ENCODE peak calls at places on chromosomes 4 and X, in four cellular contexts. One of them, this sample, is unnamed.

GRCh38 chr4:165720411-165721082 is 152.5 kb upstream of the TLL1 start:
- DNase-seq in upper lobe of left lung: no peak
- DNase-seq in H1: no peak
- DNase-seq in breast epithelium: no peak
- DNase-seq in this sample: no peak

GRCh38 chrX:10176121-10177003 is 19.6 kb downstream of the CLCN4 start:
- DNase-seq in breast epithelium: no peak
- DNase-seq in upper lobe of left lung: no peak
- DNase-seq in H1: no peak
- DNase-seq in this sample: no peak

GRCh38 chrX:143873343-143873742 is 10.5 kb upstream of the UBE2NL start:
- DNase-seq in upper lobe of left lung: no peak
- DNase-seq in H1: no peak
- DNase-seq in breast epithelium: no peak
- DNase-seq in this sample: no peak

GRCh38 chrX:153781428-153782047 is 697 bp downstream of the SRPK3 start:
- DNase-seq in H1: no peak
- DNase-seq in upper lobe of left lung: no peak
- DNase-seq in breast epithelium: no peak
- DNase-seq in this sample: no peak

GRCh38 chr4:155582971-155583437 is 83.6 kb upstream of the GUCY1A1 start:
- DNase-seq in upper lobe of left lung: no peak
- DNase-seq in breast epithelium: no peak
- DNase-seq in H1: no peak
- DNase-seq in this sample: no peak

GRCh38 chrX:41922125-41922521 is 1.2 kb downstream of the CASK start:
- DNase-seq in upper lobe of left lung: no peak
- DNase-seq in H1: no peak
- DNase-seq in breast epithelium: no peak
- DNase-seq in this sample: no peak

GRCh38 chr4:39706829-39707511 is 9.0 kb downstream of the UBE2K start:
- DNase-seq in breast epithelium: no peak
- DNase-seq in H1: no peak
- DNase-seq in upper lobe of left lung: no peak
- DNase-seq in this sample: no peak

GRCh38 chr4:168848977-168849687 is 160.9 kb downstream of the CBR4 start:
- DNase-seq in breast epithelium: no peak
- DNase-seq in upper lobe of left lung: no peak
- DNase-seq in H1: no peak
- DNase-seq in this sample: no peak

GRCh38 chrX:54675762-54676161 is 122.3 kb downstream of the ITIH6 start:
- DNase-seq in breast epithelium: no peak
- DNase-seq in upper lobe of left lung: no peak
- DNase-seq in H1: no peak
- DNase-seq in this sample: no peak

GRCh38 chrX:21698274-21698673 is 40.1 kb upstream of the KLHL34 start:
- DNase-seq in H1: no peak
- DNase-seq in upper lobe of left lung: no peak
- DNase-seq in breast epithelium: no peak
- DNase-seq in this sample: no peak

GRCh38 chr4:176793060-176793605 is 411 bp upstream of the VEGFC start:
- DNase-seq in breast epithelium: no peak
- DNase-seq in H1: no peak
- DNase-seq in upper lobe of left lung: no peak
- DNase-seq in this sample: no peak

GRCh38 chr4:149409186-149410056 is 406.2 kb downstream of the IQCM start:
- DNase-seq in H1: no peak
- DNase-seq in breast epithelium: peak
- DNase-seq in upper lobe of left lung: no peak
- DNase-seq in this sample: no peak

GRCh38 chrX:132883358-132883908 is 75.0 kb downstream of the HS6ST2 start:
- DNase-seq in breast epithelium: no peak
- DNase-seq in upper lobe of left lung: no peak
- DNase-seq in H1: no peak
- DNase-seq in this sample: no peak

GRCh38 chr4:171880136-171880535 is 66.9 kb downstream of the GALNTL6 start:
- DNase-seq in breast epithelium: no peak
- DNase-seq in upper lobe of left lung: no peak
- DNase-seq in H1: no peak
- DNase-seq in this sample: no peak

GRCh38 chr4:1813231-1813630 is 20.1 kb downstream of the FGFR3 start:
- DNase-seq in breast epithelium: no peak
- DNase-seq in H1: no peak
- DNase-seq in upper lobe of left lung: no peak
- DNase-seq in this sample: no peak

GRCh38 chr4:122814426-122814825 is 12.2 kb upstream of the FGF2 start:
- DNase-seq in upper lobe of left lung: no peak
- DNase-seq in breast epithelium: no peak
- DNase-seq in H1: no peak
- DNase-seq in this sample: no peak

GRCh38 chr4:185016101-185016940 is 2.0 kb upstream of the HELT start:
- DNase-seq in H1: no peak
- DNase-seq in upper lobe of left lung: no peak
- DNase-seq in breast epithelium: no peak
- DNase-seq in this sample: no peak

GRCh38 chrX:44400588-44400987 is 57.1 kb upstream of the EFHC2 start:
- DNase-seq in H1: no peak
- DNase-seq in upper lobe of left lung: no peak
- DNase-seq in breast epithelium: no peak
- DNase-seq in this sample: no peak

GRCh38 chr4:172850838-172851237 is 317.8 kb upstream of the GALNT7 start:
- DNase-seq in upper lobe of left lung: no peak
- DNase-seq in breast epithelium: no peak
- DNase-seq in H1: no peak
- DNase-seq in this sample: no peak

GRCh38 chrX:16601885-16602284 is 48.1 kb upstream of the S100G start:
- DNase-seq in upper lobe of left lung: no peak
- DNase-seq in H1: no peak
- DNase-seq in breast epithelium: no peak
- DNase-seq in this sample: no peak

GRCh38 chrX:133984857-133985163 is 584 bp downstream of the GPC3 start:
- DNase-seq in upper lobe of left lung: no peak
- DNase-seq in H1: no peak
- DNase-seq in breast epithelium: no peak
- DNase-seq in this sample: peak

GRCh38 chrX:46916273-46916672 is 4.1 kb downstream of the JADE3 start:
- DNase-seq in upper lobe of left lung: no peak
- DNase-seq in breast epithelium: no peak
- DNase-seq in H1: no peak
- DNase-seq in this sample: no peak

GRCh38 chrX:40402771-40403533 is 177.8 kb upstream of the ATP6AP2 start:
- DNase-seq in upper lobe of left lung: peak
- DNase-seq in breast epithelium: no peak
- DNase-seq in H1: no peak
- DNase-seq in this sample: no peak
- TF ChIP-seq POLR2AphosphoS5 in upper lobe of left lung: no peak
- TF ChIP-seq POLR2AphosphoS5 in breast epithelium: no peak
- TF ChIP-seq POLR2AphosphoS5 in H1: no peak
- TF ChIP-seq POLR2AphosphoS5 in this sample: no peak

DNA sequence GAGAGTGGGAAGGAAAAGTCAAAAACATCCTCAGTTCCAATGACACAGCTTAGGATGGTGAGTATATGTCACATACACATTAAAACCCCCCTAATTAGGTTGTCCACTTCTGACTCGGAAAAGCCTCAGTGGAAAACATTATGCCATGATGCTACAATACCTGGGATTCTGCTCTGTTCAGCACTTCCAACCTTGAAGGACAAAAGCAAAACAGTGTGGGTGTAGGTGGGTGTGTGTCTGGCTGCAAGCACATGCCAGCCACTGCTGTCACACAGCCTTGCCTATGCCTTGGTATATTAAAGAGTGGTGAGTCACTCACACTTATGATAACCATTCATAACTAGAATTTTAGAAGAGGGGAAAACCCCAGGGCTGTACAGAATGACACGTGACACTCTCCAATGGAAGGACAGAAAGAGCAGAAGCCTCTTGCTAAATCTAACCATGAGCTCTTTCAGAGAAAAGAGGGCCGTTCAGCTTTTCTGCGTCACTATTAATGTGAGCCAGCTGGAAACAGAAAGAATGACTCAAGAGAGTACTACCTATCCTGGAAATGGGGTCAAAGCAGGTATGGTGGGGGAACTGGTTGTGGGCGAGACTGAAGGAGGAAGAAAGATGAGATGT is 159.6 kb downstream of the TET2 start:
- DNase-seq in H1: no peak
- DNase-seq in breast epithelium: no peak
- DNase-seq in upper lobe of left lung: peak
- DNase-seq in this sample: no peak
- TF ChIP-seq POLR2A in H1: no peak
- TF ChIP-seq POLR2A in breast epithelium: no peak
- TF ChIP-seq POLR2A in upper lobe of left lung: no peak
- TF ChIP-seq POLR2A in this sample: no peak

DNA sequence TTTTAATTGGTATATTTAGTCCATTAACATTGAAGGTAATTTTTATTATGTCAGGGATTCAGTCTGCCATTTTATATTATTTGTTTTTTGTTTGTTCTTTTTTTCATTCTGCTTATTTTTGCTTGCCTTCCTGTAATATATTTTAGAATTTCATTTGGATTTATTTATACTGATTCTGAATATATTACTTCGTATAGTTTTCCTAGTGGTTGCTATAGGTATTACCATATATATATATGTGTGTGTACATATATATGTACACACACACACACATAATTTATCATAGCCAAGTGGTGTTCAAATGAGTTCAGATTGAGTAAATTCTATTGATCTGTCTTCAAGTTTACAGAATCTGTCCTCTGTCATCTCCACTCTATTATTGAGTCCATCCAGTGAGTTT is 11.2 kb downstream of the CITED1 start:
- DNase-seq in upper lobe of left lung: no peak
- DNase-seq in H1: no peak
- DNase-seq in breast epithelium: no peak
- DNase-seq in this sample: no peak
- TF ChIP-seq CTCF in upper lobe of left lung: no peak
- TF ChIP-seq CTCF in H1: no peak
- TF ChIP-seq CTCF in breast epithelium: no peak
- TF ChIP-seq CTCF in this sample: no peak

DNA sequence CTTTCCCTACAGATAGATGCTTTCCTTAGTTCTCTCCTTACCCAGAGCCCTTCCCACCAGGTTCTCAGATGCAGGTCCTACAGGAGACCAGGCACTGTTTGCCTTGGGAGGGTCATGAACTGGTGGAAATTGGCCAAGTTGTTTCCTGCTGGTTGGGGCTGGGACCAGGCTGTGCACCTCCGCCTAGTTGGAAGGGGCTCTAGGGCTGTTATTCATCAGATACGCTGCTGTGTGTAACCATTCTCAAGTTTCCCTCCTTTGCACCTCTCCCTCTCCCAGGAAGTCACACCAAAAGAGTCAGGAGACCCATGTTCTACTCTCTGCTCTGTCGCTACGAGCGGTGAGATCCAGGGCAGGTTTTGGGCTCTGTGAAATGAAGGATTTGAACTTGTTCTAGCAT is 11.9 kb upstream of the VSIG1 start:
- DNase-seq in breast epithelium: no peak
- DNase-seq in H1: no peak
- DNase-seq in upper lobe of left lung: no peak
- DNase-seq in this sample: no peak
- TF ChIP-seq POLR2AphosphoS5 in breast epithelium: no peak
- TF ChIP-seq POLR2AphosphoS5 in H1: no peak
- TF ChIP-seq POLR2AphosphoS5 in upper lobe of left lung: no peak
- TF ChIP-seq POLR2AphosphoS5 in this sample: no peak

GRCh38 chrX:119790977-119791436 is 423 bp downstream of the RPL39 start:
- DNase-seq in upper lobe of left lung: peak
- DNase-seq in H1: no peak
- DNase-seq in breast epithelium: peak
- DNase-seq in this sample: no peak

DNA sequence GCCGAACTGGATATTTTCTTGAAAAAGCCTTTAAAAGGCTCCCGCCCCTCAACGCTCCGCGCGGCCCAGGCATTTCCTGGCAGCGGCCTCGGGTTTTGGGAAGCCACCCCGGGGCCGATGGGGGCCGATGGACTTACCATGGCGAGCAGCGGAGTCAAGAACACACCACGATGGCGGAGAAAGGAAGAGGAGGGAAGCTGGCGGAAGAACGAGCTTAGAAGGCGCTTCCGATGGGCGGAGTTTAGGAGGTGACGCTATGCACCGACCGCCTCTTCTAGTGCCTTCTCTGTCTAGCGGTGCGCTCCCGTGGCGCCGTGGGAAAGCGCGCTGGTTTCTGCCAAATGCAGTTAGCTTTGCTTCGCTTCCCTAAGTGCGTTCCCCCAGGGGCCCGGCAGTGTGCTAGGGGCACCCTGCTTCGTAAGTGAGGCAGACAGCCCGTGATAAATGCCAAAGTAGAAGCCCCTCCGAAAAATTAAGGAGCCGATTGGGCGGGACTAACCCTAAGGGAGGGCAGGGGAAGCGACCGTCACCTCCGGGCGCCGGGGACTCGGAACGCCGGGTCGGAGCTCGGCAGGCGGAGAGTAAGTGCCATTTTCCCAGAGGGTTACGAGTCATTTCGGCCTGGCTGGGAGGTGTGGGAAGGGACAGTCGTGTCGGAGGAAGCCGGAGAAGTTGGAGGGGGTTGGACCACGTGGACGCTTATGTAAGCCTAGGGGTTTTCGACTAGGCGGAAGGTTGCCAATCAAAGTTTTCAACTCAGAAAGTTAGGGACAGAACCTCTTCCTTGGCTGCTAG is at the start of gene RPL39:
- DNase-seq in upper lobe of left lung: peak
- DNase-seq in breast epithelium: peak
- DNase-seq in H1: no peak
- DNase-seq in this sample: peak
- TF ChIP-seq POLR2A in upper lobe of left lung: peak
- TF ChIP-seq POLR2A in breast epithelium: peak
- TF ChIP-seq POLR2A in H1: peak
- TF ChIP-seq POLR2A in this sample: no peak

DNA sequence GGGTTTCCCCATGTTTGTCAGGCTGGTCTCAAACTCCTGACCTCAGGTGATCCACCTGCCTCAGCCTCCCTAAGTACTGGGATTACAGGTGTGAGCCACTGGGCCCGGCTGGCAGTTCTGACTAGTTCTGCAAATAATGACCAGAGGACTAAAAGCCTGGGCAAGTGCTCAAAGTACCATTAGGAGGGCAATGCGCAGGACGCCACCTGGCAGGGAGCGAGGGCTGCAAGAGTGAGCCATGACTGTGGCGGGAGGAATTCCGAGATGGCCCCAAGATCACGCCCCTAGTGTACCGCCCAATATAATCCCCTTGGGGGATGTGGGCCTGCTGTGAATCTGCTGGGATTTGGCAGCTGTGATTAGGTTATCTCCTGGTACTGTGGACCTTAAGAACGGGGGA is 26.2 kb upstream of the GPR78 start:
- DNase-seq in upper lobe of left lung: peak
- DNase-seq in breast epithelium: no peak
- DNase-seq in H1: no peak
- DNase-seq in this sample: peak
- TF ChIP-seq CTCF in upper lobe of left lung: no peak
- TF ChIP-seq CTCF in breast epithelium: no peak
- TF ChIP-seq CTCF in H1: no peak
- TF ChIP-seq CTCF in this sample: no peak

This sample was measured in spleen.